ENCODE peak calls at places on chromosomes 11 and 22, in six cellular contexts. W, N, F, E, T and B are unnamed samples.

GRCh38 chr11:45265963-45266692 is 20.0 kb downstream of the SYT13 start:
- DNase-seq in W (no peak), E (no peak), F (no peak), T (no peak), N (peak; percentile 44), B (no peak)

GRCh38 chr11:74000770-74001169 is 8.1 kb downstream of the UCP3 start:
- DNase-seq in N (no peak), W (no peak), T (no peak), F (no peak), E (no peak), B (peak; percentile 35)

GRCh38 chr11:60164550-60165075 is 18.3 kb downstream of the MS4A6A start:
- DNase-seq in T (no peak), E (no peak), N (no peak), F (no peak), W (no peak), B (no peak)

GRCh38 chr11:34512810-34513673 is 552 bp downstream of the ELF5 start:
- DNase-seq in N (peak; percentile 61), F (peak; percentile 73), W (no peak), T (peak; percentile 86), E (peak; percentile 18), B (no peak)

GRCh38 chr11:6735306-6735705 is 36.5 kb downstream of the OR2AG2 start:
- DNase-seq in E (no peak), W (no peak), T (no peak), F (no peak), N (no peak), B (no peak)

GRCh38 chr11:103953797-103954495 is 82.5 kb upstream of the DDI1 start:
- DNase-seq in F (no peak), T (no peak), E (no peak), W (no peak), N (peak; percentile 7), B (no peak)

GRCh38 chr11:17985517-17985916 is 27.3 kb downstream of the SERGEF start:
- DNase-seq in F (peak; percentile 37), E (no peak), W (no peak), T (no peak), N (no peak), B (no peak)

GRCh38 chr11:64842851-64843841 is 1.3 kb downstream of the CDC42BPG start:
- DNase-seq in E (no peak), F (peak; percentile 82), N (peak; percentile 87), T (peak; percentile 77), W (peak; percentile 53), B (peak; percentile 85)

GRCh38 chr11:13602844-13603243 is 65.6 kb upstream of the FAR1 start:
- DNase-seq in T (no peak), F (no peak), N (no peak), W (no peak), E (no peak), B (no peak)

GRCh38 chr11:11584446-11584810 is 37.4 kb downstream of the GALNT18 start:
- DNase-seq in T (peak; percentile 82), W (no peak), F (no peak), E (no peak), N (no peak), B (no peak)

GRCh38 chr11:19344661-19345518 is 104.1 kb upstream of the E2F8 start:
- DNase-seq in W (no peak), F (peak; percentile 55), N (peak; percentile 29), E (no peak), T (no peak), B (no peak)

GRCh38 chr11:78101073-78101472 is 21.4 kb upstream of the NDUFC2 start:
- DNase-seq in F (no peak), N (no peak), W (no peak), E (no peak), T (no peak), B (no peak)

GRCh38 chr11:134578807-134579708 is 167.0 kb upstream of the B3GAT1 start:
- DNase-seq in E (no peak), F (no peak), N (peak; percentile 35), W (no peak), T (no peak), B (no peak)

GRCh38 chr22:24506802-24507438 is 11.8 kb downstream of the UPB1 start:
- DNase-seq in F (no peak), N (no peak), T (peak; percentile 54), W (no peak), E (no peak), B (peak; percentile 20)

DNA sequence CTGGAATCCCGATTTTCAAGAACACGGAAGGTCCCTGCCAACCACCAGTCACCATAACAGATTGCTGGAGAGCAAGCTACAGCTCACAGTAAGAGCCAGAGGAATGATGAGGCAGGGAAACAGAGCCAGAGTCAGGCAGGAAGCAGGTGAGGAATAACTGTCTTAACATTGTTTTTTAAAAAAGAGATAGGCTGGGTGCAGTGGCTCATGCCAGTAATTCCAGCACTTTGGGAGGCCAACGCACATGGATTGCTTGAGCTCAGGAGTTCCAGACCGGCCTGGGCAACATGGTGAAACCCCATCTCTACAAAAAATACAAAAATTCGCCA is 13.5 kb upstream of the CASTOR1 start:
- DNase-seq in F (no peak), W (no peak), T (no peak), N (no peak), E (no peak), B (no peak)
- TF ChIP-seq EP300 in F (no peak), W (no peak), T (no peak), N (no peak), E (no peak), B (no peak)

GRCh38 chr11:29120329-29120695 is 896.5 kb downstream of the KCNA4 start:
- DNase-seq in W (no peak), N (no peak), F (no peak), E (no peak), T (no peak), B (no peak)

GRCh38 chr11:29124436-29124835 is 892.4 kb downstream of the KCNA4 start:
- DNase-seq in T (no peak), W (no peak), F (no peak), N (no peak), E (no peak), B (no peak)

GRCh38 chr11:29125621-29126020 is 891.2 kb downstream of the KCNA4 start:
- DNase-seq in N (no peak), T (no peak), F (no peak), W (no peak), E (no peak), B (no peak)

GRCh38 chr11:29119116-29119515 is 897.7 kb downstream of the KCNA4 start:
- DNase-seq in N (no peak), T (no peak), E (no peak), W (no peak), F (no peak), B (no peak)

DNA sequence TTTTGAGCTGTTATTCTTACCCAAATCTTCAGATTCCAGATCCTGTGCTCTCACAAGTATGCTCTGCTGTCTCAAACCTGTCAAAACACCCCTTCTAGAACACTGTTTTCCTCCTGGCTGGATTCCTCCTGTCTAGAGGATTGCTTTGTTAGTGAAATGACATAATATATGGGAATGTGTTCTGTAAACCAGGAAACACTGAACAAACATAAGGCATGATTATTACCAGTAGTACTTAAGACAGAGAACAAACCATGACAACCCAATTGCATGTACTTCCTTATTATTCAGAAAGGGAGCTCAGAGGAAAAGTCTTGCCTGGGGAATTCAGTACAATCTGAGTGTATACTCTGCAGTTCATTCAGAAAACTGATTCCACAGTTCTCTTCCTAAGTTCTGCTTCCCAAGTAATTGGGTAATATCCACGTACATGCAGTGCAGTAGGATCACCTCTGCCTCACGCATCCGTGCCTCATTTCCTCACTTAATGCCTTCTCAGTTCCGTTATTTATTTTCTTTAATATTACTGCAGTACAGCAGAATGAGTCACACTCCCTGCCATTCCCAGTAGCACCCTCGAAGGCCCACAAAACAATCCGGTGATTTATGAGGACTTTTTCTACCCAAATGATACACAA is 897.0 kb downstream of the KCNA4 start:
- DNase-seq in W (no peak), T (no peak), N (no peak), F (no peak), E (no peak), B (no peak)
- TF ChIP-seq EP300 in W (no peak), T (no peak), N (no peak), F (no peak), E (no peak), B (no peak)

DNA sequence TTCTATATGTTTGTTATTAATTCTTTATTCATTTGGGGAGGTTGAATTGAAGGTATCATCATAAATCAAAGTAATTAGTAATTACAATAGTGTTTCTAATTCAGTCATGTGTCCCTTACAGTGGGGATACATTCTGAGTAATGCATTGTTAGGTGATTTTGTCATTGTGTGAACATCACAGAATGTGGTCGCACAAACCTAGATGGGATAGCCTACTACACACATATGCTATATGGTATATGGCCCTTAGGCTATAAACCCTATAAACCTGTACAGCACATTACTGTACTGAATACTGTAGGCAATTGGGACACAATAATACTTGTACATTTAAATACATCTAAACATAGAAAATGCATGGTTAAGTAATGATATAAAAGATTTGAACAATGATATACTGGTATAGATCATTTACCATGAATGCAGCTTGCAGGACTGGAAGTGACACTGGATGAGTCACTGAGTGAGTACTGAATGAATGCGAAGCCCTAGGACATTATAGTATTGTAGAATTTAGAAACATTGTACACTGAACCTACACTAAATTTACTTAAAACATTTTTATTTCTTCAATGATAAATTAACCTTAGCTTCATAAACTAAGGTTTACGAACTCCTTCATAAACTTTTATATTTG is 936.2 kb upstream of the CHORDC1 start:
- DNase-seq in F (no peak), N (no peak), W (no peak), E (no peak), T (no peak), B (no peak)
- TF ChIP-seq EP300 in F (no peak), N (no peak), W (no peak), E (no peak), T (no peak), B (no peak)

DNA sequence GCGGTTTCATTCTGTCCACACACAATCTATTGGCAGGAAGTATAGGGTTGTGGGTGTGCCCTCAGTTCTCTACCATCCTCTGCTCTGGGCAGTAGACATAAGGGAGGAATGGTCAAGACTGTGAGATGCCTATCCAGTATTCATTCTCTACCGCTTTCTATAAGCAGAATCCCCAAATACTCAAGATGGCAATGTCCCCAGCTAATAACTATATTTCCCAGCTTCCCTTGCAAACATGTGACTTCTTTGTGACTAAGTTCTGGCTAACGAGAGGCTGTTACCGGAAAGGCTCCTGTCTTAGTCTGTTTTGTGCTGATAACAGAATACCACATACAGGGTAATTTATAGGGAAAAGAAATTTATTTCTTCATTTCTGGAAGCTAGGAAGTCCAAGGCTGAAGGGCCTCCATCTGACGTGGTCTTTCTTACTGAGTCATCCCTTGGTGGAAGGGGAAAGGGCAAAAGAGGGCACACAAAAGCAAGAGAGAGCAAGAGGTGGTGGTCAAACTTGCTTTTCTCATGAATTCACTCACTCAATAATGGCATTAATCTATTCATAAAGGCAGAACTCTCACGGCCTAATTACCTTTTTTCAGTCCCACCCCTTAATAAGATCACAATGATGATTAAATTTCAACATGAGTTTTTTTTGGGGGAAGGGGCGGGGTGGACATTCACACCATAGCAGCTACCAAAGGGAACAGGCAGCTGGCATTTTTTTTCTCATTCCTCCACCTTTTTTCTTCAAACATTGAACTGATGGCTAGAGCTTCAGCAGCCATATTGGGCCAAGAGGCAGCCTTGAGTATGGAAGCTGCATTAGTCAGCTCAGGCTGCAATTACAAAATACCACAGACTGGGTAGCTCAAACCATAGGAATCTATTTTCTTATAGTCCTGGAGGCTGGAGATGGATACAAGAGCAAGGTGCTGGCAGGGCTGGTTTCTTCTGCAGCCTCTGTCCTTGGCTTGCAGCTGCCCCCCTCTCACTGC is 109.7 kb upstream of the OR9Q1 start:
- DNase-seq in E (no peak), F (no peak), T (no peak), N (no peak), W (no peak), B (no peak)
- TF ChIP-seq EP300 in E (no peak), F (no peak), T (no peak), N (no peak), W (no peak), B (no peak)